ENCODE peak calls at places on chromosome X, in six cellular contexts. One of them, this sample, is unnamed.

GRCh38 chrX:112147206-112147605 is 64.6 kb upstream of the TRPC5 start:
- DNase-seq in B cell: no peak
- DNase-seq in GM10248: no peak
- DNase-seq in HL-60: no peak
- DNase-seq in BJ: no peak
- DNase-seq in sigmoid colon: no peak
- DNase-seq in this sample: no peak

GRCh38 chrX:48478806-48479205 is 2.8 kb downstream of the FTSJ1 start:
- DNase-seq in B cell: no peak
- DNase-seq in GM10248: no peak
- DNase-seq in HL-60: no peak
- DNase-seq in BJ: no peak
- DNase-seq in sigmoid colon: no peak
- DNase-seq in this sample: no peak

GRCh38 chrX:56233682-56234081 is 1.5 kb downstream of the KLF8 start:
- DNase-seq in B cell: peak
- DNase-seq in GM10248: peak
- DNase-seq in HL-60: no peak
- DNase-seq in BJ: peak
- DNase-seq in sigmoid colon: peak
- DNase-seq in this sample: peak

GRCh38 chrX:100381613-100382012 is 28.5 kb downstream of the PCDH19 start:
- DNase-seq in B cell: no peak
- DNase-seq in GM10248: no peak
- DNase-seq in HL-60: no peak
- DNase-seq in BJ: no peak
- DNase-seq in sigmoid colon: no peak
- DNase-seq in this sample: no peak

GRCh38 chrX:68828740-68829593 is at the start of gene EFNB1:
- DNase-seq in B cell: peak
- DNase-seq in GM10248: peak
- DNase-seq in HL-60: peak
- DNase-seq in BJ: peak
- DNase-seq in sigmoid colon: peak
- DNase-seq in this sample: peak

GRCh38 chrX:84248226-84248625 is 60.2 kb upstream of the RPS6KA6 start:
- DNase-seq in B cell: no peak
- DNase-seq in GM10248: no peak
- DNase-seq in HL-60: no peak
- DNase-seq in BJ: no peak
- DNase-seq in sigmoid colon: no peak
- DNase-seq in this sample: no peak

GRCh38 chrX:20437678-20438077 is 171.0 kb upstream of the RPS6KA3 start:
- DNase-seq in B cell: no peak
- DNase-seq in GM10248: no peak
- DNase-seq in HL-60: no peak
- DNase-seq in BJ: no peak
- DNase-seq in sigmoid colon: no peak
- DNase-seq in this sample: no peak

GRCh38 chrX:6701085-6701484 is 166.2 kb upstream of the VCX3A start:
- DNase-seq in B cell: no peak
- DNase-seq in GM10248: no peak
- DNase-seq in HL-60: no peak
- DNase-seq in BJ: no peak
- DNase-seq in sigmoid colon: no peak
- DNase-seq in this sample: no peak

GRCh38 chrX:18596096-18596495 is 75.8 kb downstream of the RS1 start:
- DNase-seq in B cell: no peak
- DNase-seq in GM10248: no peak
- DNase-seq in HL-60: no peak
- DNase-seq in BJ: no peak
- DNase-seq in sigmoid colon: no peak
- DNase-seq in this sample: no peak

GRCh38 chrX:16160729-16161128 is 6.6 kb upstream of the MAGEB17 start:
- DNase-seq in B cell: no peak
- DNase-seq in GM10248: no peak
- DNase-seq in HL-60: no peak
- DNase-seq in BJ: peak
- DNase-seq in sigmoid colon: no peak
- DNase-seq in this sample: no peak

GRCh38 chrX:153773218-153773611 is 7.6 kb upstream of the SRPK3 start:
- DNase-seq in B cell: no peak
- DNase-seq in GM10248: no peak
- DNase-seq in HL-60: no peak
- DNase-seq in BJ: no peak
- DNase-seq in sigmoid colon: peak
- DNase-seq in this sample: no peak

GRCh38 chrX:69037786-69038185 is 127.5 kb downstream of the PJA1 start:
- DNase-seq in B cell: no peak
- DNase-seq in GM10248: no peak
- DNase-seq in HL-60: no peak
- DNase-seq in BJ: no peak
- DNase-seq in sigmoid colon: no peak
- DNase-seq in this sample: no peak

GRCh38 chrX:137194164-137194563 is 160.4 kb upstream of the GPR101 start:
- DNase-seq in B cell: peak
- DNase-seq in GM10248: peak
- DNase-seq in HL-60: no peak
- DNase-seq in BJ: no peak
- DNase-seq in sigmoid colon: no peak
- DNase-seq in this sample: peak

GRCh38 chrX:19649227-19650009 is 134.1 kb upstream of the MAP3K15 start:
- DNase-seq in B cell: no peak
- DNase-seq in GM10248: no peak
- DNase-seq in HL-60: no peak
- DNase-seq in BJ: no peak
- DNase-seq in sigmoid colon: no peak
- DNase-seq in this sample: no peak

GRCh38 chrX:1686642-1687041 is 71.8 kb downstream of the ASMT start:
- DNase-seq in B cell: no peak
- DNase-seq in GM10248: no peak
- DNase-seq in HL-60: no peak
- DNase-seq in BJ: no peak
- DNase-seq in sigmoid colon: no peak
- DNase-seq in this sample: no peak

GRCh38 chrX:3697220-3697684 is 16.2 kb downstream of the PRKX start:
- DNase-seq in B cell: no peak
- DNase-seq in GM10248: no peak
- DNase-seq in HL-60: no peak
- DNase-seq in BJ: no peak
- DNase-seq in sigmoid colon: no peak
- DNase-seq in this sample: no peak

GRCh38 chrX:73400136-73400748 is 46.6 kb upstream of the CDX4 start:
- DNase-seq in B cell: no peak
- DNase-seq in GM10248: no peak
- DNase-seq in HL-60: no peak
- DNase-seq in BJ: no peak
- DNase-seq in sigmoid colon: no peak
- DNase-seq in this sample: no peak

GRCh38 chrX:115419094-115419493 is 129.6 kb downstream of the LUZP4 start:
- DNase-seq in B cell: no peak
- DNase-seq in GM10248: no peak
- DNase-seq in HL-60: no peak
- DNase-seq in BJ: no peak
- DNase-seq in sigmoid colon: no peak
- DNase-seq in this sample: no peak

GRCh38 chrX:21382715-21383114 is 8.5 kb downstream of the CNKSR2 start:
- DNase-seq in B cell: peak
- DNase-seq in GM10248: no peak
- DNase-seq in HL-60: no peak
- DNase-seq in BJ: no peak
- DNase-seq in sigmoid colon: no peak
- DNase-seq in this sample: no peak

GRCh38 chrX:151801980-151802379 is 67.4 kb downstream of the CNGA2 start:
- DNase-seq in B cell: no peak
- DNase-seq in GM10248: no peak
- DNase-seq in HL-60: no peak
- DNase-seq in BJ: no peak
- DNase-seq in sigmoid colon: no peak
- DNase-seq in this sample: no peak

GRCh38 chrX:23344904-23345271 is 10.2 kb downstream of the PTCHD1 start:
- DNase-seq in B cell: no peak
- DNase-seq in GM10248: no peak
- DNase-seq in HL-60: no peak
- DNase-seq in BJ: no peak
- DNase-seq in sigmoid colon: no peak
- DNase-seq in this sample: no peak

GRCh38 chrX:124346064-124346876 is at the start of gene SH2D1A:
- DNase-seq in B cell: no peak
- DNase-seq in GM10248: no peak
- DNase-seq in HL-60: no peak
- DNase-seq in BJ: no peak
- DNase-seq in sigmoid colon: no peak
- DNase-seq in this sample: peak

GRCh38 chrX:16357902-16358301 is 190.6 kb downstream of the MAGEB17 start:
- DNase-seq in B cell: no peak
- DNase-seq in GM10248: no peak
- DNase-seq in HL-60: no peak
- DNase-seq in BJ: no peak
- DNase-seq in sigmoid colon: no peak
- DNase-seq in this sample: no peak

GRCh38 chrX:139739138-139739537 is 31.2 kb upstream of the MCF2 start:
- DNase-seq in B cell: no peak
- DNase-seq in GM10248: no peak
- DNase-seq in HL-60: no peak
- DNase-seq in BJ: peak
- DNase-seq in sigmoid colon: no peak
- DNase-seq in this sample: peak

GRCh38 chrX:120749141-120749846 is 119.4 kb upstream of the C1GALT1C1 start:
- DNase-seq in B cell: peak
- DNase-seq in GM10248: no peak
- DNase-seq in HL-60: no peak
- DNase-seq in BJ: peak
- DNase-seq in sigmoid colon: no peak
- DNase-seq in this sample: no peak

GRCh38 chrX:78029663-78030062 is 60.2 kb upstream of the PGAM4 start:
- DNase-seq in B cell: peak
- DNase-seq in GM10248: peak
- DNase-seq in HL-60: no peak
- DNase-seq in BJ: no peak
- DNase-seq in sigmoid colon: no peak
- DNase-seq in this sample: peak

GRCh38 chrX:43939187-43939926 is 33.8 kb downstream of the NDP start:
- DNase-seq in B cell: no peak
- DNase-seq in GM10248: no peak
- DNase-seq in HL-60: no peak
- DNase-seq in BJ: no peak
- DNase-seq in sigmoid colon: no peak
- DNase-seq in this sample: no peak

GRCh38 chrX:100649550-100650356 is 5.8 kb downstream of the SRPX2 start:
- DNase-seq in B cell: no peak
- DNase-seq in GM10248: no peak
- DNase-seq in HL-60: no peak
- DNase-seq in BJ: peak
- DNase-seq in sigmoid colon: peak
- DNase-seq in this sample: no peak

DNA sequence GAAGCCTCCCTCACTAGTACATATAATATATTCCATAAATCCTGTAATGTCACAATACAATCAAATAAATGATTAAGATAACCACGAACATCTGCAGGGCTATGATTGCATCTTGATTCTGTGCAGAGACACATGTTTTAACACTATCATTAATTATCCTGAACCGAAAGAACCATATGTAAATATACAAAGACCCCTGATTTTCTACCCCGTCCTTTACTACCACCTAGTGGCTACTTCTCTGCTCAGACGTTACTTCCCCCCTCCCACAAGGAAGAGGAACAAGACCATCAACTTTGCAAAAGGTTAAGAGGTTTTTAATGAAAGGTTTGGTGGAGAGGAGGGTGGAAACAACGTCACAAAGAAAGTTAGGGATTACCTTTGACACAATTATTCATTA is 134.0 kb downstream of the COL4A6 start:
- DNase-seq in B cell: no peak
- DNase-seq in GM10248: no peak
- DNase-seq in HL-60: no peak
- DNase-seq in BJ: no peak
- DNase-seq in sigmoid colon: no peak
- DNase-seq in this sample: no peak
- TF ChIP-seq CTCF in B cell: no peak
- TF ChIP-seq CTCF in GM10248: peak
- TF ChIP-seq CTCF in HL-60: no peak
- TF ChIP-seq CTCF in BJ: no peak
- TF ChIP-seq CTCF in sigmoid colon: no peak
- TF ChIP-seq CTCF in this sample: no peak

DNA sequence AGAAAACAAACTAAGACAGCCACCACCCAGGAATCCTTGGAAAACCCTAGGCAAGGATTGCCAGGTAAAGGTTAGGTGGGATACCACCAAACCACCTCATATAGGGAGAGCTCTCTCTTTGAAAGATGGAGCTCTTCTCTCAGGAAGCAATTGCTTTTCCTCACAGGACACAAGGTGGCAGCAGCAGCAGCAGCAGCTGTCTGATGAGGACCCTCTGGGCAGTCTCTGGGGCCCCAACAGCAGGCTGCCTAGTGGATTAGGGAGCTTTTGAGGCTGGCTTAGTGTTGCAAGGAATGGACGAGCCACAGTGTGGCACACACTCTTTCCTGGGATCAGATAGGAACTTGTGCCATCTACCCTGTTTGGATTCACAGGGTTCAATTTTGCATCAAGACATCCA is 41.4 kb upstream of the CHRDL1 start:
- DNase-seq in B cell: no peak
- DNase-seq in GM10248: no peak
- DNase-seq in HL-60: no peak
- DNase-seq in BJ: no peak
- DNase-seq in sigmoid colon: no peak
- DNase-seq in this sample: no peak
- TF ChIP-seq CTCF in B cell: no peak
- TF ChIP-seq CTCF in GM10248: no peak
- TF ChIP-seq CTCF in HL-60: no peak
- TF ChIP-seq CTCF in BJ: peak
- TF ChIP-seq CTCF in sigmoid colon: no peak
- TF ChIP-seq CTCF in this sample: no peak

GRCh38 chrX:150587585-150588503 is 19.4 kb downstream of the MTM1 start:
- DNase-seq in B cell: peak
- DNase-seq in GM10248: no peak
- DNase-seq in HL-60: no peak
- DNase-seq in BJ: no peak
- DNase-seq in sigmoid colon: no peak
- DNase-seq in this sample: peak
- TF ChIP-seq CTCF in B cell: peak
- TF ChIP-seq CTCF in GM10248: peak
- TF ChIP-seq CTCF in HL-60: no peak
- TF ChIP-seq CTCF in BJ: peak
- TF ChIP-seq CTCF in sigmoid colon: peak
- TF ChIP-seq CTCF in this sample: peak

DNA sequence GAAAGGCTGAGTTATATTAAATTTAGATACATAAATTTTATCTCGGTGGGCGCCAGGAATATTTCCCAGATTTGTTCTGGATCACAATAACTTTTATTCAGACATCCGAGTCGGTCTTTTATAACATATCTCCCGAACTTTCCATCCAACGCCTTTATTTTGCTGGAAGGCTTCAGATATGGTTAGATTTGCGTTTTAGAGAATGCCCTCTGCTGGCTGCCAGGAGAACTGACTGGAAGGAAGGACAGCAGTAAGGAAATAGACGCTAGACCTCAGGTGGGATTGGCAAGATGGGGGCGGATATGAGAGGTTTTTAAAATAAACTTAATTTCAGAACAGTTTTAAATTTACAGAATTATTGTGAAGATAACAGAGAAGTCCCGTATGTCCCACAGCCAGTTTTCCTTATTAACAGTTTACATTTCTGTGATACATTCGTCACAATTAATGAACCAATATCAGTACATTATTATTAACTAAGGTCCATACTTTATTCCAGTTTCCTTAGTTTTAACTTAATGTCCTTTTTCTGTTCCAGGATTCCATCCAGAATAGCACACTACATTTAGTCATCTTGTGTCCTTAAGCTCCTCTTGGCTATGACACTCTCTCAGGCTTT is 4.6 kb upstream of the KANTR start:
- DNase-seq in B cell: peak
- DNase-seq in GM10248: peak
- DNase-seq in HL-60: no peak
- DNase-seq in BJ: no peak
- DNase-seq in sigmoid colon: peak
- DNase-seq in this sample: peak
- TF ChIP-seq CTCF in B cell: peak
- TF ChIP-seq CTCF in GM10248: peak
- TF ChIP-seq CTCF in HL-60: peak
- TF ChIP-seq CTCF in BJ: peak
- TF ChIP-seq CTCF in sigmoid colon: peak
- TF ChIP-seq CTCF in this sample: peak